ENCODE peak calls at places on chromosomes 4 and X, in eight cellular contexts. S is NCI-H1092 treated with DMSO at 0.1 percent for 48 hours; Y is stimulated activated CD4-positive, alpha-beta T cell treated with anti-CD3 and anti-CD28 coated beads, Interleukin-12 subunit alpha, Interleukin-12 subunit beta, amount 100 ng/mL, for 4 hours; J is T-helper 1 cell; V is dermis microvascular lymphatic vessel endothelial cell; A is RCC 7860; F is nephron progenitor cell; Z is GF-D8. P is an unnamed sample.

GRCh38 chrX:107716816-107717700 is 58.5 kb downstream of the TSC22D3 start:
- DNase-seq in S (peak), Y (peak), J (peak), V (peak), A (peak), F (peak), Z (peak), P (peak)

GRCh38 chr4:3719836-3720235 is 46.3 kb upstream of the ADRA2C start:
- DNase-seq in S (no peak), Y (no peak), J (no peak), V (no peak), A (no peak), F (no peak), Z (no peak), P (no peak)

GRCh38 chr4:114807759-114808404 is 209.3 kb downstream of the UGT8 start:
- DNase-seq in S (no peak), Y (peak), J (no peak), V (peak), A (peak), F (peak), Z (peak), P (no peak)

GRCh38 chrX:110145854-110146253 is 142.9 kb downstream of the TMEM164 start:
- DNase-seq in S (peak), Y (peak), J (no peak), V (peak), A (peak), F (peak), Z (peak), P (no peak)

GRCh38 chr4:31023724-31024123 is 303.6 kb downstream of the PCDH7 start:
- DNase-seq in S (no peak), Y (no peak), J (no peak), V (no peak), A (no peak), F (no peak), Z (no peak), P (no peak)

GRCh38 chrX:39195156-39195555 is 393.9 kb downstream of the MID1IP1 start:
- DNase-seq in S (peak), Y (no peak), J (no peak), V (no peak), A (no peak), F (no peak), Z (no peak), P (no peak)

GRCh38 chr4:107877361-107877760 is 52.6 kb downstream of the SGMS2 start:
- DNase-seq in S (no peak), Y (no peak), J (no peak), V (no peak), A (no peak), F (no peak), Z (no peak), P (no peak)

GRCh38 chr4:153773236-153773690 is 13.4 kb upstream of the RNF175 start:
- DNase-seq in S (no peak), Y (no peak), J (no peak), V (no peak), A (no peak), F (no peak), Z (no peak), P (no peak)

GRCh38 chr4:39201963-39202362 is 19.6 kb downstream of the WDR19 start:
- DNase-seq in S (no peak), Y (no peak), J (no peak), V (no peak), A (no peak), F (no peak), Z (no peak), P (no peak)

GRCh38 chr4:162061214-162061613 is 102.6 kb downstream of the FSTL5 start:
- DNase-seq in S (no peak), Y (no peak), J (no peak), V (no peak), A (peak), F (no peak), Z (no peak), P (no peak)

GRCh38 chrX:22559506-22559905 is 286.8 kb downstream of the CBLL2 start:
- DNase-seq in S (peak), Y (no peak), J (no peak), V (no peak), A (no peak), F (no peak), Z (no peak), P (no peak)